ENCODE peak calls at places on chromosomes 5 and 9, in six cellular contexts. Q is IMR-90, X is mesenchymal stem cell, J is H9, I is mesendoderm, W is H1. N is an unnamed sample.

GRCh38 chr5:178189433-178189832 is 2.3 kb upstream of the GMCL2 start:
- DNase-seq in J (no peak), I (no peak), X (no peak), Q (no peak), W (no peak), N (no peak)

GRCh38 chr9:73104342-73104741 is 47.3 kb upstream of the ANXA1 start:
- DNase-seq in W (no peak), J (no peak), X (no peak), I (peak; percentile 22), Q (no peak), N (no peak)

GRCh38 chr9:84670106-84670800 is 724 bp downstream of the NTRK2 start:
- DNase-seq in Q (no peak), I (peak; percentile 56), J (peak; percentile 70), X (peak; percentile 2), W (peak; percentile 75), N (peak; percentile 39)

GRCh38 chr9:114094971-114095370 is 4.1 kb downstream of the KIF12 start:
- DNase-seq in W (no peak), J (no peak), Q (no peak), X (no peak), I (no peak), N (no peak)

GRCh38 chr9:4515958-4516375 is 25.7 kb downstream of the SLC1A1 start:
- DNase-seq in I (no peak), W (no peak), X (no peak), Q (peak; percentile 15), J (no peak), N (no peak)

GRCh38 chr9:71485306-71485705 is 283.0 kb downstream of the CEMIP2 start:
- DNase-seq in J (no peak), X (no peak), Q (no peak), W (no peak), I (no peak), N (no peak)

GRCh38 chr5:140877262-140877581 is 2.1 kb downstream of the PCDHA12 start:
- DNase-seq in I (no peak), X (no peak), W (no peak), Q (no peak), J (no peak), N (no peak)

GRCh38 chr5:157366741-157367684 is 93.0 kb upstream of the NIPAL4 start:
- DNase-seq in J (peak; percentile 39), X (peak; percentile 85), W (no peak), I (peak; percentile 85), Q (peak; percentile 84), N (no peak)

GRCh38 chr5:171157233-171157632 is 151.8 kb upstream of the TLX3 start:
- DNase-seq in Q (no peak), W (no peak), J (no peak), X (no peak), I (no peak), N (no peak)

GRCh38 chr5:179802207-179802883 is 4.3 kb downstream of the MGAT4B start:
- DNase-seq in X (no peak), J (no peak), W (no peak), Q (no peak), I (no peak), N (no peak)

GRCh38 chr9:128927731-128928411 is 7.1 kb downstream of the PHYHD1 start:
- DNase-seq in W (peak; percentile 84), J (peak; percentile 82), X (peak; percentile 54), Q (peak; percentile 47), I (peak; percentile 80), N (peak; percentile 64)

GRCh38 chr5:34957857-34958690 is 28.7 kb downstream of the DNAJC21 start:
- DNase-seq in W (no peak), J (no peak), Q (peak; percentile 36), I (peak; percentile 52), X (peak; percentile 52), N (peak; percentile 2)

GRCh38 chr5:42756630-42757601 is at the start of gene CCDC152:
- DNase-seq in Q (peak; percentile 3), J (peak; percentile 85), X (peak; percentile 7), W (peak; percentile 70), I (peak; percentile 72), N (peak; percentile 27)

GRCh38 chr5:90473321-90474234 is 993 bp downstream of the MBLAC2 start:
- DNase-seq in W (peak; percentile 71), Q (peak; percentile 18), J (peak; percentile 59), I (peak; percentile 64), X (peak; percentile 73), N (no peak)

GRCh38 chr5:80061005-80061404 is 25.9 kb downstream of the THBS4 start:
- DNase-seq in J (no peak), W (no peak), I (no peak), Q (no peak), X (peak; percentile 47), N (no peak)

GRCh38 chr5:36875051-36875788 is 1.3 kb upstream of the NIPBL start:
- DNase-seq in I (peak; percentile 78), W (no peak), X (peak; percentile 75), J (peak; percentile 44), Q (peak; percentile 39), N (peak; percentile 45)

GRCh38 chr9:131954299-131954698 is 125.4 kb downstream of the MED27 start:
- DNase-seq in X (no peak), J (no peak), W (no peak), Q (no peak), I (peak; percentile 46), N (no peak)

GRCh38 chr9:91245432-91246313 is 116.0 kb downstream of the AUH start:
- DNase-seq in Q (peak; percentile 57), J (no peak), X (no peak), W (no peak), I (no peak), N (no peak)

GRCh38 chr5:10533218-10533617 is 30.7 kb upstream of the ANKRD33B start:
- DNase-seq in I (no peak), W (peak; percentile 67), X (no peak), J (peak; percentile 80), Q (no peak), N (no peak)

GRCh38 chr9:95091574-95091970 is 225.9 kb downstream of the FANCC start:
- DNase-seq in Q (peak; percentile 53), J (no peak), W (no peak), X (peak; percentile 84), I (no peak), N (no peak)

GRCh38 chr5:119400248-119400647 is 44.4 kb downstream of the TNFAIP8 start:
- DNase-seq in Q (peak; percentile 62), W (peak; percentile 29), I (no peak), X (no peak), J (no peak), N (no peak)

DNA sequence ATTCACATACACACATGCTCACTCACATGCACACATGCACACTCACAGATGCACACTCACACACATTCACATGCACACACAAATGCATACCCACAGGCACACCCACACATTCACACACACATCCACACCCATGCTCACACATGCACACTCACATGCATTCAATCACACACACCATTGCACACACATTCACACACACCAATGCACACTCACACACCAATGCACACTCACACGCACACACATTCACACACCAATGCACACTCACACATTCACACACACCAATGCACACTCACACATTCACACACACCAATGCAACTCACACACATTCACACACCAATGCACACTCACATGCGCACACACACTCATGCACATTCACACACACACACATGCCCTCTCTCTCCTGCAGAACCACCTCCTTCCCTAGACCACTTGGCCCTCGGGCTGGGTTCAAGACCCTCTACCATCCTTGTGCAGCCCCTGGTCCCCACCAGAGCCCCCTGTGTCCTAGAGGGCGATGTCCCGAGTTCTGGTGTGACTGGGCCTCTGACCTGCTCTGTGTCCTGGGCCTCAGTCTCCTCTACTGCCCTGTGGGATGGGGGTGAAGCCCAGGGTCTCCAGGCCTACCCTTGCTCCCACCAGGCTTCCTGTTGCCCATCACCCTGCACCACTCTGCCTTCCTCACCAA is 139.0 kb downstream of the OLFM1 start:
- DNase-seq in J (no peak), X (no peak), I (no peak), W (no peak), Q (no peak), N (no peak)
- H2BK5ac ChIP-seq in J (no peak overlapping the region), X (no peak overlapping the region), I (no peak overlapping the region), W (peak overlapping the region; percentile 57), Q (peak overlapping the region; percentile 5), N (no peak overlapping the region)

GRCh38 chr9:124257865-124258764 is at the start of gene NEK6:
- DNase-seq in J (no peak), Q (peak; percentile 84), W (no peak), I (no peak), X (peak; percentile 75), N (no peak)

GRCh38 chr9:124257070-124257864 is 482 bp upstream of the NEK6 start:
- DNase-seq in I (peak; percentile 58), Q (no peak), X (peak; percentile 62), J (no peak), W (peak; percentile 66), N (no peak)

GRCh38 chr9:124256517-124257069 is 1.2 kb upstream of the NEK6 start:
- DNase-seq in I (no peak), Q (peak; percentile 86), X (peak; percentile 95), J (no peak), W (no peak), N (no peak)

GRCh38 chr9:124254261-124254682 is 3.5 kb upstream of the NEK6 start:
- DNase-seq in Q (no peak), X (no peak), I (no peak), W (no peak), J (no peak), N (no peak)

DNA sequence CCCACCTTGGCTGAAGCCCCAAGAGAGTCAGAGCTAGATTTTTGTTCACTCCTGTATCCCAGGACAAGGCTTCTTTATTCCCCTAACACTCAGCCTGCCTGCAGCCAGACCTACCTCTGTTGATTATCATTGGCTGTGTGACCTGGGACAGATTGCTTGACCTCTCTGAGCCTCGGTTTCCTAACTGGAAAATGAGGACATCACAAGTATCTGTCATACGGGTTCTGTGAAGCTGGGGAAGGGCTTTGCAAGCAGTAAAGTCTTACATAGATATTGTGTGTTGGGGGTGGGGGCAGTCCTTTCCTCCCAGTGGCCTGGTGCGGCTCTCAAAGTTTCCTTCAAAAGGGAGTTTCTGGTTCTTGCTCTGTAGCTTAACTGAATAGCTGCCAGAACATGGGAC is 2.5 kb upstream of the NEK6 start:
- DNase-seq in J (no peak), W (no peak), X (no peak), Q (no peak), I (no peak), N (no peak)
- H2BK5ac ChIP-seq in J (no peak overlapping the region), W (no peak overlapping the region), X (no peak overlapping the region), Q (no peak overlapping the region), I (no peak overlapping the region), N (no peak overlapping the region)

DNA sequence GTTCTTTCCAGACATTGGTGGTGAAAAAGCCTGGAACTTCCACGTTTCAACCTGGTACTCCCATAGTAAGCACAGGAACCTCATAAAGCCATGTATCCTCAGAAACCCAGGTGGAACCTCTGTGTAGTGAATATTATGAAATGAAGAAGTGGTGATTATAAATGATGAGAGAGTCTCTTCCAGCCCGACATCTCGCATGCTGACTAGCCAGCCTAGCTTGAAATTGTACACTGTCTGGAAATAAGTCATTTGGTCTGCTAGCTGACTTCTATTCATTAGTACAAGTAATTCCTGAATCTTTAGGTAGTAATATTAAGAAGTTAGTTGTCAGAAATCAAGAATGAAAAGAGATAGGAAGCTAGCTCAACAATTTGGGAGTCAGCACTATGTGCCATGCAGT is 203.3 kb downstream of the CWC27 start:
- DNase-seq in Q (no peak), J (no peak), X (no peak), I (no peak), W (no peak), N (no peak)
- H2BK5ac ChIP-seq in Q (peak overlapping the region; percentile 55), J (no peak overlapping the region), X (no peak overlapping the region), I (no peak overlapping the region), W (no peak overlapping the region), N (no peak overlapping the region)

DNA sequence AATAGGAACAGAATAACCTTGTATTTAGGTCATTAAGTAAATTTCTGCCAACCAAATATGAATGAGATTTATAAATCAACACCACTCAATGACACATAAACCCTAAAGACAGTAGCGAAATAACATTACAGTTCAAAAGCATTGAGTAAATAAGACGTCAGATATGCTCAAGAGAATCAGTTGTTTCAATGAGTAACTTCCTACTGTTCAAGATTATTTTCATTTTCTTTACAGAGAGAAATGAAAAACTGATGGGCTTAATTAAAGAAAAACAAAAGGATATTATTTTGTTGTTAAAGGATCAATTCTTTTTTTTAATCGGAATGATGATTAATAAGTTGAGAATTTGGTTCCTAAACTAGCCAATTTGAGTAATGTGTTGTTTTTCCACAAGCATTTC is 150.1 kb downstream of the BNC2 start:
- DNase-seq in X (no peak), W (no peak), J (no peak), I (no peak), Q (no peak), N (no peak)
- H2BK5ac ChIP-seq in X (no peak overlapping the region), W (no peak overlapping the region), J (no peak overlapping the region), I (no peak overlapping the region), Q (no peak overlapping the region), N (no peak overlapping the region)